ENCODE peak calls at places on chromosome 22, in six cellular contexts. One of them, this sample, is unnamed.
A peak's percentile ranks its signal among the peaks of the same experiment; 100 is the strongest.

GRCh38 chr22:31275018-31275417 is 17.3 kb downstream of the PIK3IP1 start:
- DNase-seq in brain microvascular endothelial cell: no peak
- DNase-seq in heart right ventricle: no peak
- DNase-seq in pancreas: no peak
- DNase-seq in dorsolateral prefrontal cortex: no peak
- DNase-seq in HepG2: no peak
- DNase-seq in this sample: no peak

GRCh38 chr22:48780597-48781277 is 1046.9 kb downstream of the BRD1 start:
- DNase-seq in brain microvascular endothelial cell: no peak
- DNase-seq in heart right ventricle: no peak
- DNase-seq in pancreas: no peak
- DNase-seq in dorsolateral prefrontal cortex: no peak
- DNase-seq in HepG2: no peak
- DNase-seq in this sample: no peak

GRCh38 chr22:18057568-18058209 is 20.1 kb upstream of the PEX26 start:
- DNase-seq in brain microvascular endothelial cell: peak; percentile 97
- DNase-seq in heart right ventricle: no peak
- DNase-seq in pancreas: peak; percentile 84
- DNase-seq in dorsolateral prefrontal cortex: peak; percentile 65
- DNase-seq in HepG2: peak; percentile 63
- DNase-seq in this sample: peak; percentile 70

GRCh38 chr22:39502789-39503464 is 837 bp downstream of the MIEF1 start:
- DNase-seq in brain microvascular endothelial cell: no peak
- DNase-seq in heart right ventricle: no peak
- DNase-seq in pancreas: no peak
- DNase-seq in dorsolateral prefrontal cortex: no peak
- DNase-seq in HepG2: no peak
- DNase-seq in this sample: no peak

GRCh38 chr22:49156662-49157285 is 670.9 kb downstream of the BRD1 start:
- DNase-seq in brain microvascular endothelial cell: no peak
- DNase-seq in heart right ventricle: no peak
- DNase-seq in pancreas: peak; percentile 33
- DNase-seq in dorsolateral prefrontal cortex: no peak
- DNase-seq in HepG2: no peak
- DNase-seq in this sample: no peak

GRCh38 chr22:48318575-48319320 is 1508.9 kb downstream of the BRD1 start:
- DNase-seq in brain microvascular endothelial cell: no peak
- DNase-seq in heart right ventricle: no peak
- DNase-seq in pancreas: no peak
- DNase-seq in dorsolateral prefrontal cortex: no peak
- DNase-seq in HepG2: no peak
- DNase-seq in this sample: no peak

GRCh38 chr22:27601195-27601594 is 200.4 kb downstream of the MN1 start:
- DNase-seq in brain microvascular endothelial cell: no peak
- DNase-seq in heart right ventricle: no peak
- DNase-seq in pancreas: no peak
- DNase-seq in dorsolateral prefrontal cortex: no peak
- DNase-seq in HepG2: no peak
- DNase-seq in this sample: no peak

GRCh38 chr22:19046287-19046686 is 75.9 kb downstream of the DGCR2 start:
- DNase-seq in brain microvascular endothelial cell: no peak
- DNase-seq in heart right ventricle: no peak
- DNase-seq in pancreas: no peak
- DNase-seq in dorsolateral prefrontal cortex: no peak
- DNase-seq in HepG2: no peak
- DNase-seq in this sample: no peak

GRCh38 chr22:50444663-50445062 is 30.2 kb downstream of the SBF1 start:
- DNase-seq in brain microvascular endothelial cell: peak; percentile 52
- DNase-seq in heart right ventricle: no peak
- DNase-seq in pancreas: peak; percentile 25
- DNase-seq in dorsolateral prefrontal cortex: no peak
- DNase-seq in HepG2: no peak
- DNase-seq in this sample: no peak

GRCh38 chr22:46195487-46196165 is 45.3 kb downstream of the PPARA start:
- DNase-seq in brain microvascular endothelial cell: no peak
- DNase-seq in heart right ventricle: no peak
- DNase-seq in pancreas: no peak
- DNase-seq in dorsolateral prefrontal cortex: no peak
- DNase-seq in HepG2: no peak
- DNase-seq in this sample: no peak

GRCh38 chr22:24481641-24482040 is 13.5 kb upstream of the UPB1 start:
- DNase-seq in brain microvascular endothelial cell: no peak
- DNase-seq in heart right ventricle: no peak
- DNase-seq in pancreas: no peak
- DNase-seq in dorsolateral prefrontal cortex: no peak
- DNase-seq in HepG2: no peak
- DNase-seq in this sample: no peak

GRCh38 chr22:21823740-21824438 is 43.6 kb downstream of the MAPK1 start:
- DNase-seq in brain microvascular endothelial cell: peak; percentile 33
- DNase-seq in heart right ventricle: no peak
- DNase-seq in pancreas: no peak
- DNase-seq in dorsolateral prefrontal cortex: no peak
- DNase-seq in HepG2: no peak
- DNase-seq in this sample: no peak

GRCh38 chr22:45731041-45731797 is 59.6 kb downstream of the ATXN10 start:
- DNase-seq in brain microvascular endothelial cell: peak; percentile 44
- DNase-seq in heart right ventricle: no peak
- DNase-seq in pancreas: no peak
- DNase-seq in dorsolateral prefrontal cortex: no peak
- DNase-seq in HepG2: no peak
- DNase-seq in this sample: no peak

GRCh38 chr22:40466976-40467375 is 96.6 kb downstream of the SGSM3 start:
- DNase-seq in brain microvascular endothelial cell: no peak
- DNase-seq in heart right ventricle: no peak
- DNase-seq in pancreas: no peak
- DNase-seq in dorsolateral prefrontal cortex: no peak
- DNase-seq in HepG2: no peak
- DNase-seq in this sample: no peak

GRCh38 chr22:37401401-37401859 is 25.8 kb downstream of the ELFN2 start:
- DNase-seq in brain microvascular endothelial cell: no peak
- DNase-seq in heart right ventricle: peak; percentile 36
- DNase-seq in pancreas: no peak
- DNase-seq in dorsolateral prefrontal cortex: no peak
- DNase-seq in HepG2: no peak
- DNase-seq in this sample: no peak

GRCh38 chr22:37403267-37403960 is 23.9 kb downstream of the ELFN2 start:
- DNase-seq in brain microvascular endothelial cell: no peak
- DNase-seq in heart right ventricle: no peak
- DNase-seq in pancreas: no peak
- DNase-seq in dorsolateral prefrontal cortex: no peak
- DNase-seq in HepG2: no peak
- DNase-seq in this sample: no peak

GRCh38 chr22:37404126-37404525 is 23.2 kb downstream of the ELFN2 start:
- DNase-seq in brain microvascular endothelial cell: no peak
- DNase-seq in heart right ventricle: no peak
- DNase-seq in pancreas: no peak
- DNase-seq in dorsolateral prefrontal cortex: no peak
- DNase-seq in HepG2: no peak
- DNase-seq in this sample: no peak

GRCh38 chr22:37400719-37401118 is 26.6 kb downstream of the ELFN2 start:
- DNase-seq in brain microvascular endothelial cell: no peak
- DNase-seq in heart right ventricle: no peak
- DNase-seq in pancreas: no peak
- DNase-seq in dorsolateral prefrontal cortex: no peak
- DNase-seq in HepG2: no peak
- DNase-seq in this sample: no peak

DNA sequence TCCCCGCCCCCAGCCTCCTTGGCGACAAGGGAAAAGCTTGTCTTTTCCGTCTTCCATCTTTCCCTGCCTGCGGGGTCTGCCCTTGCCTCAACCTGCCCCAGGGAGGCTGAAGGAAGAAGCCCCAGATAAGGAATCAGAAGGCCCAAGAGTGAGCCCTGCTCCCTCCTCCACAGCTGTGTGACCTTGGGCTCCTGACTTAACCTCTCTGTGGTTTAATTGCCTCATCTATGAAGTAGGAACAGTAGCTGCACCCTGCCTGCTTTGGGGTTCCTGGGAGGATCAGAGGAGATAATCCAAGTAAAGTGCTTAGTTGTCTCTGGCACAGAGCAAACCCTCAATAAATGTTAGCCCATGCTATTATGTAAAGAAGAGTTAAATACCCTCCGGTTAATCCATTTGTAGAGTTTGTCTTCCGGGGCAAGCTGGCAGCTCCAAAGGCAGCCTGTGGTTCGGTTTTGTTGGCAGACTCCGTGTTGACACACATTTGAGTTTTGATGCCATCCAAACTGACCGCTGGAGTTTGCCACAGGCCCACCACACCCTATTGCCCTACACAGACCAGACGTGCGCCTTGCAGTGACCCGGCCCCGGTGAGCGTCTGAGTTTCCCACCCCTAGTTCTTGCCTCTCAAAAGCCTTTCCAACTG is 25.3 kb downstream of the ELFN2 start:
- DNase-seq in brain microvascular endothelial cell: no peak
- DNase-seq in heart right ventricle: no peak
- DNase-seq in pancreas: no peak
- DNase-seq in dorsolateral prefrontal cortex: no peak
- DNase-seq in HepG2: no peak
- DNase-seq in this sample: no peak
- TF ChIP-seq CTCF in brain microvascular endothelial cell: no peak
- TF ChIP-seq CTCF in heart right ventricle: no peak
- TF ChIP-seq CTCF in pancreas: no peak
- TF ChIP-seq CTCF in dorsolateral prefrontal cortex: no peak
- TF ChIP-seq CTCF in HepG2: no peak
- TF ChIP-seq CTCF in this sample: no peak

GRCh38 chr22:20437253-20438065 is at the start of gene SCARF2:
- DNase-seq in brain microvascular endothelial cell: no peak
- DNase-seq in heart right ventricle: peak; percentile 72
- DNase-seq in pancreas: no peak
- DNase-seq in dorsolateral prefrontal cortex: no peak
- DNase-seq in HepG2: no peak
- DNase-seq in this sample: no peak

GRCh38 chr22:20439928-20440575 is 2.4 kb upstream of the SCARF2 start:
- DNase-seq in brain microvascular endothelial cell: no peak
- DNase-seq in heart right ventricle: no peak
- DNase-seq in pancreas: no peak
- DNase-seq in dorsolateral prefrontal cortex: no peak
- DNase-seq in HepG2: no peak
- DNase-seq in this sample: no peak

GRCh38 chr22:20438066-20438677 is 547 bp upstream of the SCARF2 start:
- DNase-seq in brain microvascular endothelial cell: no peak
- DNase-seq in heart right ventricle: no peak
- DNase-seq in pancreas: no peak
- DNase-seq in dorsolateral prefrontal cortex: no peak
- DNase-seq in HepG2: no peak
- DNase-seq in this sample: no peak

GRCh38 chr22:20439556-20439927 is 1.9 kb upstream of the SCARF2 start:
- DNase-seq in brain microvascular endothelial cell: no peak
- DNase-seq in heart right ventricle: no peak
- DNase-seq in pancreas: no peak
- DNase-seq in dorsolateral prefrontal cortex: no peak
- DNase-seq in HepG2: no peak
- DNase-seq in this sample: no peak

GRCh38 chr22:20438678-20439492 is 1.3 kb upstream of the SCARF2 start:
- DNase-seq in brain microvascular endothelial cell: no peak
- DNase-seq in heart right ventricle: no peak
- DNase-seq in pancreas: no peak
- DNase-seq in dorsolateral prefrontal cortex: no peak
- DNase-seq in HepG2: peak; percentile 37
- DNase-seq in this sample: no peak
- H3K27ac ChIP-seq in brain microvascular endothelial cell: no peak overlapping the region
- H3K27ac ChIP-seq in heart right ventricle: peak overlapping the region; percentile 70
- H3K27ac ChIP-seq in pancreas: no peak overlapping the region
- H3K27ac ChIP-seq in dorsolateral prefrontal cortex: no peak overlapping the region
- H3K27ac ChIP-seq in HepG2: no peak overlapping the region
- H3K27ac ChIP-seq in this sample: peak overlapping the region; percentile 37

DNA sequence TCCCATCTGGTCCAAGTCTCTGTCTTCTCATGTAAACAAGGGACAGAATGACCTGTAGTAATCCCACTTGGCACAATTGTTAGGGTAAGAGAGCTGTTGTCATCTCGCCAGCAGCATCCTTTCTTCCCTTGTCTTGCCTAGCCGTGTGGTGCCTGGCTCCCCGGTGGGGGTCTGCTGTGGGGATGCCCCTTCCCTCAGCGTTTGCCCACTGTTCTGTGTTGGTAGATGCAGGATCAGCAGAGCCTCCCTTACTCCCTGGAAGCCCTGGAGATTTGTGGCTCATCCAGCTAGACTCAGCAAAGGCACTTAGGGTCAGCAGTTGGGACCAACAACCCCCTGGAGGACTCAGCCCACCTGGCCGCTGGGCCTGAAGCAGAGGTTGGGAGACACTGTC is 13.0 kb downstream of the ACO2 start:
- DNase-seq in brain microvascular endothelial cell: no peak
- DNase-seq in heart right ventricle: no peak
- DNase-seq in pancreas: no peak
- DNase-seq in dorsolateral prefrontal cortex: no peak
- DNase-seq in HepG2: no peak
- DNase-seq in this sample: no peak
- TF ChIP-seq CTCF in brain microvascular endothelial cell: no peak
- TF ChIP-seq CTCF in heart right ventricle: no peak
- TF ChIP-seq CTCF in pancreas: no peak
- TF ChIP-seq CTCF in dorsolateral prefrontal cortex: no peak
- TF ChIP-seq CTCF in HepG2: no peak
- TF ChIP-seq CTCF in this sample: no peak

GRCh38 chr22:23281053-23281405 is 100.7 kb downstream of the BCR start:
- DNase-seq in brain microvascular endothelial cell: no peak
- DNase-seq in heart right ventricle: no peak
- DNase-seq in pancreas: no peak
- DNase-seq in dorsolateral prefrontal cortex: no peak
- DNase-seq in HepG2: no peak
- DNase-seq in this sample: no peak

GRCh38 chr22:23280356-23281052 is 100.2 kb downstream of the BCR start:
- DNase-seq in brain microvascular endothelial cell: no peak
- DNase-seq in heart right ventricle: no peak
- DNase-seq in pancreas: no peak
- DNase-seq in dorsolateral prefrontal cortex: no peak
- DNase-seq in HepG2: no peak
- DNase-seq in this sample: no peak

GRCh38 chr22:23282516-23282915 is 102.2 kb downstream of the BCR start:
- DNase-seq in brain microvascular endothelial cell: no peak
- DNase-seq in heart right ventricle: no peak
- DNase-seq in pancreas: no peak
- DNase-seq in dorsolateral prefrontal cortex: no peak
- DNase-seq in HepG2: no peak
- DNase-seq in this sample: no peak

GRCh38 chr22:23282089-23282501 is 101.8 kb downstream of the BCR start:
- DNase-seq in brain microvascular endothelial cell: peak; percentile 16
- DNase-seq in heart right ventricle: peak; percentile 54
- DNase-seq in pancreas: peak; percentile 43
- DNase-seq in dorsolateral prefrontal cortex: peak; percentile 83
- DNase-seq in HepG2: no peak
- DNase-seq in this sample: peak; percentile 93

DNA sequence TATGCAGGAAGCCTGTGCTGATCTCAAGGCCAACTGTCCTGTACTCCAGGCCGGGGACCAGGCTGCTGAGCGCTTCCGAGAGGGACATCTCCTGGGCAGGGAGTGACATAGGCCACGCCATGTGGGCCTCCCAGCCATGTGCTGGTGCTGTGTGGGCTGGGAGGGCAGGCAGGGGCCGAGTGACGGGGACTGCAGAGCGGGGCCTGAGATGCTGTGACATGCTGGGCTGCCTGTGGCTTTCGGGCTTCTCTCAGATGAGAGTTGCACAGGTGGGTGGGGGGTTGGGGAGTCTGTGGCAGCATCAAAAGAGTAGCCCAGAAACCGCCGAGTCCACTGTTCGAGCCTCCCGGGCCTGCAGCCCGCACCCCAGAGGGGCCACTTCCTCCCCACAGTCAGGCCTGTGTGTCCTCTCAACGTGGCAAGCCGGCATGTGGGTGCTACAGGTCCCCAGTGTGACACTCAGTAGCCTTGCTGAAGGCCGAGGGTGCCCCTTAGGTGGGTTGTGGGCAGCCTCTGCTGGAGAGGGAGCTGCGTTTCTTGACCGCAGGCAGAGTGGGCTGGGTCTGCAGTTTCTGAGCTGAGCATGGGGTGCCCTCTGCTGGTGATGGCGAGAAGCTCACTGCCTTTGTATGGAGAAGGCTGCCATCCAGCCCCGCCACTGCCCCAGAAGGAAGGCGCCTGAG is 101.2 kb downstream of the BCR start:
- DNase-seq in brain microvascular endothelial cell: peak; percentile 67
- DNase-seq in heart right ventricle: peak; percentile 84
- DNase-seq in pancreas: peak; percentile 67
- DNase-seq in dorsolateral prefrontal cortex: peak; percentile 88
- DNase-seq in HepG2: peak; percentile 66
- DNase-seq in this sample: peak; percentile 74
- H3K27ac ChIP-seq in brain microvascular endothelial cell: peak overlapping the region; percentile 16
- H3K27ac ChIP-seq in heart right ventricle: peak overlapping the region; percentile 20
- H3K27ac ChIP-seq in pancreas: peak overlapping the region; percentile 37
- H3K27ac ChIP-seq in dorsolateral prefrontal cortex: no peak overlapping the region
- H3K27ac ChIP-seq in HepG2: no peak overlapping the region
- H3K27ac ChIP-seq in this sample: peak overlapping the region; percentile 97

This sample was measured in RWPE1.